ENCODE peak calls at places on chromosomes 1 and 21, in seven cellular contexts. F, B, E, Q, G, H and P are unnamed samples.

GRCh38 chr1:227449051-227449450 is 114.3 kb upstream of the ZNF678 start:
- DNase-seq in F (no peak), B (peak), E (no peak), Q (peak), G (peak), H (peak), P (no peak)

GRCh38 chr1:1335283-1335682 is 4.2 kb downstream of the TAS1R3 start:
- DNase-seq in F (no peak), B (no peak), E (no peak), Q (no peak), G (no peak), H (no peak), P (no peak)

GRCh38 chr1:207034208-207034607 is 1.7 kb upstream of the C1orf116 start:
- DNase-seq in F (no peak), B (no peak), E (no peak), Q (no peak), G (no peak), H (no peak), P (no peak)

GRCh38 chr21:36347962-36348328 is 27.9 kb downstream of the MORC3 start:
- DNase-seq in F (no peak), B (no peak), E (no peak), Q (no peak), G (no peak), H (no peak), P (no peak)

GRCh38 chr1:216422821-216423529 is at the start of gene USH2A:
- DNase-seq in F (no peak), B (peak), E (no peak), Q (peak), G (no peak), H (peak), P (no peak)

GRCh38 chr1:243959998-243960397 is 91.1 kb upstream of the ZBTB18 start:
- DNase-seq in F (no peak), B (no peak), E (no peak), Q (no peak), G (no peak), H (no peak), P (no peak)

GRCh38 chr1:95006681-95007080 is 66.1 kb downstream of the ALG14 start:
- DNase-seq in F (no peak), B (no peak), E (no peak), Q (no peak), G (no peak), H (no peak), P (no peak)

GRCh38 chr1:172112573-172112972 is 271.3 kb downstream of the DNM3 start:
- DNase-seq in F (no peak), B (no peak), E (no peak), Q (no peak), G (no peak), H (no peak), P (no peak)

GRCh38 chr1:205214756-205215155 is 3.3 kb upstream of the DSTYK start:
- DNase-seq in F (no peak), B (no peak), E (no peak), Q (no peak), G (no peak), H (no peak), P (no peak)

GRCh38 chr1:109900489-109900888 is 10.2 kb upstream of the CSF1 start:
- DNase-seq in F (no peak), B (no peak), E (no peak), Q (no peak), G (no peak), H (no peak), P (no peak)

GRCh38 chr1:211490821-211491415 is 1.0 kb downstream of the RD3 start:
- DNase-seq in F (no peak), B (no peak), E (no peak), Q (no peak), G (no peak), H (no peak), P (no peak)

GRCh38 chr1:20266141-20266540 is 24.5 kb upstream of the VWA5B1 start:
- DNase-seq in F (no peak), B (no peak), E (no peak), Q (no peak), G (no peak), H (no peak), P (no peak)

GRCh38 chr1:170168263-170168662 is 22.5 kb downstream of the NTMT2 start:
- DNase-seq in F (no peak), B (no peak), E (no peak), Q (no peak), G (no peak), H (no peak), P (no peak)

GRCh38 chr1:18556364-18556763 is 74.3 kb upstream of the PAX7 start:
- DNase-seq in F (no peak), B (no peak), E (no peak), Q (no peak), G (no peak), H (no peak), P (peak)

GRCh38 chr1:47934243-47934805 is 62.9 kb downstream of the TRABD2B start:
- DNase-seq in F (no peak), B (peak), E (no peak), Q (peak), G (peak), H (no peak), P (no peak)

GRCh38 chr21:45637883-45638282 is 5.6 kb upstream of the PCBP3 start:
- DNase-seq in F (no peak), B (no peak), E (no peak), Q (no peak), G (no peak), H (no peak), P (no peak)

GRCh38 chr1:8239306-8240023 is 78.4 kb upstream of the SLC45A1 start:
- DNase-seq in F (no peak), B (peak), E (peak), Q (peak), G (no peak), H (no peak), P (no peak)

GRCh38 chr1:61125263-61125662 is 42.9 kb downstream of the NFIA start:
- DNase-seq in F (no peak), B (no peak), E (no peak), Q (no peak), G (no peak), H (no peak), P (peak)

GRCh38 chr1:234618726-234619049 is 8.7 kb upstream of the IRF2BP2 start:
- DNase-seq in F (no peak), B (no peak), E (no peak), Q (no peak), G (no peak), H (no peak), P (no peak)

GRCh38 chr1:27246194-27246593 is 11.8 kb downstream of the WDTC1 start:
- DNase-seq in F (no peak), B (no peak), E (no peak), Q (no peak), G (no peak), H (no peak), P (no peak)

GRCh38 chr1:18362150-18362549 is 118.6 kb upstream of the KLHDC7A start:
- DNase-seq in F (no peak), B (no peak), E (no peak), Q (no peak), G (no peak), H (no peak), P (no peak)

GRCh38 chr1:44654621-44655187 is 19.6 kb downstream of the TMEM53 start:
- DNase-seq in F (no peak), B (no peak), E (no peak), Q (no peak), G (no peak), H (no peak), P (no peak)

GRCh38 chr1:87058343-87058649 is 143.9 kb downstream of the HS2ST1 start:
- DNase-seq in F (no peak), B (no peak), E (no peak), Q (no peak), G (no peak), H (no peak), P (no peak)

GRCh38 chr1:226778657-226779058 is 39.6 kb upstream of the ITPKB start:
- DNase-seq in F (no peak), B (no peak), E (no peak), Q (no peak), G (peak), H (no peak), P (no peak)

GRCh38 chr1:211601159-211601558 is 22.2 kb upstream of the SLC30A1 start:
- DNase-seq in F (no peak), B (no peak), E (no peak), Q (no peak), G (no peak), H (no peak), P (no peak)

GRCh38 chr1:166013232-166013631 is 153.6 kb downstream of the FAM78B start:
- DNase-seq in F (no peak), B (no peak), E (no peak), Q (no peak), G (no peak), H (peak), P (no peak)

GRCh38 chr1:166020229-166020628 is 146.6 kb downstream of the FAM78B start:
- DNase-seq in F (no peak), B (no peak), E (no peak), Q (no peak), G (no peak), H (no peak), P (no peak)

GRCh38 chr1:166017395-166017794 is 149.4 kb downstream of the FAM78B start:
- DNase-seq in F (no peak), B (peak), E (no peak), Q (no peak), G (no peak), H (peak), P (no peak)
- TF ChIP-seq CTCF in F (no peak), B (peak), E (no peak), Q (no peak), G (no peak), H (peak), P (no peak)

GRCh38 chr1:231392380-231393131 is 29.5 kb downstream of the EGLN1 start:
- DNase-seq in F (no peak), B (no peak), E (no peak), Q (no peak), G (no peak), H (no peak), P (no peak)
- TF ChIP-seq CTCF in F (no peak), B (no peak), E (no peak), Q (no peak), G (no peak), H (no peak), P (no peak)

DNA sequence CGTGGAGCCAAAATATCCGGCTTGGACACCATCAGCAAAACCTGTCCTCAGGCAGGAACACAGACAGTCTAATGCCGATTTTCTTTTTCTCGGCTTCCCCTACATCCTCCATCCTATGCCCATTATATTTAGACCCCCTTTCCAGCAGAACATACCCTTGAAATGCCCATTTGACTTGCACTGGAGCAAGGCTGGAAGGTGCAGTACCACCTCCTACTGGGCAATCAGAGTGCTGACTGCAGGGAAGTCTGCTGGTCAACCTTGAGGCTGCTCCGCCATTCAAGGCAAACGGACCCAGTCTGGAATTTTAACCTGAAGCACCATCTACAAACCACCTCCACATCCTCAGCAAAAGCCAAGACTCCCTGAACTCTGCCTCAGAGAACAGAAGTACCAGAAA is 79.5 kb downstream of the TIAM1 start:
- DNase-seq in F (no peak), B (no peak), E (no peak), Q (no peak), G (no peak), H (no peak), P (no peak)
- TF ChIP-seq CTCF in F (no peak), B (peak), E (no peak), Q (no peak), G (no peak), H (no peak), P (no peak)

GRCh38 chr1:202656057-202656456 is 54.2 kb downstream of the SYT2 start:
- DNase-seq in F (no peak), B (peak), E (no peak), Q (peak), G (no peak), H (peak), P (no peak)
- TF ChIP-seq CTCF in F (no peak), B (peak), E (no peak), Q (peak), G (no peak), H (peak), P (peak)

DNA sequence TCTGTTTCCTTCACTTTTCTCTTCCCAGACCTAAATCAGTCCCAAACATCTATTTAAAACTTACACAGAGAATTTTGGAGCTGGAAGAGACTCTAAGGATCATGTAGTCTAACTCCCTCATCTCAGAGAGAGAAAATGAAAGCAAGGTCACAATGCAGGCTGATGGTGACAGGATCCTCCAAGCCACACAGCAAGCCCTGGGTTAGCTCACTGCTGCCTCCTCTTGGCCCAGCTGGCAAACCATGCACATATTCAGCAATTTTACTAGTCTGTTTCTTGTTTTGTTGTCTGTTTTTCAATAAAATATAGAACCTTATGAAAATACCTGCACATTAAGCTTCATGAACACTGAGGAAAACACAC is 27.7 kb upstream of the LY9 start:
- DNase-seq in F (peak), B (peak), E (peak), Q (no peak), G (peak), H (peak), P (no peak)
- TF ChIP-seq CTCF in F (peak), B (peak), E (peak), Q (peak), G (peak), H (no peak), P (peak)

DNA sequence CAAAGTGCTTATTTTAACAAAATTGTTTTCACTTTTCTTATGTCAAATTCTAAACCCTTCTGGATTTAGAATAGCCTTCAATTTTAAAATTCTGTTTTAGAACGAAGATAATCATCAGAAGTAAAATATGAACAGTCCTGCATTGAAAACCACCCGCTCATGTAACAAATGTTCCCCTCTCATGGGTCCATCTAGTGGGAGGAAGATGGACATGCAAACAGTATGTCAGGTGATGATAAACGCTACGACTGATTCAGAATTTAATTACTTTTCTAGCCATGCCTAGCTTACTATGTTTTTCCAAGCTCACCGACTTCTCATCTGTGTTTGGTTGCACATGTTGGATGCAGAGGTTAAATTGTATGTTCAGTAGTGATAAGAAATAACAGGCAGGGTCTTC is 23.5 kb downstream of the SOD1 start:
- DNase-seq in F (no peak), B (no peak), E (no peak), Q (no peak), G (no peak), H (no peak), P (no peak)
- TF ChIP-seq CTCF in F (no peak), B (peak), E (no peak), Q (peak), G (no peak), H (no peak), P (no peak)

GRCh38 chr1:184973308-184974085 is 811 bp downstream of the NIBAN1 start:
- DNase-seq in F (peak), B (peak), E (peak), Q (peak), G (peak), H (peak), P (no peak)
- TF ChIP-seq CTCF in F (no peak), B (no peak), E (no peak), Q (no peak), G (no peak), H (no peak), P (peak)

DNA sequence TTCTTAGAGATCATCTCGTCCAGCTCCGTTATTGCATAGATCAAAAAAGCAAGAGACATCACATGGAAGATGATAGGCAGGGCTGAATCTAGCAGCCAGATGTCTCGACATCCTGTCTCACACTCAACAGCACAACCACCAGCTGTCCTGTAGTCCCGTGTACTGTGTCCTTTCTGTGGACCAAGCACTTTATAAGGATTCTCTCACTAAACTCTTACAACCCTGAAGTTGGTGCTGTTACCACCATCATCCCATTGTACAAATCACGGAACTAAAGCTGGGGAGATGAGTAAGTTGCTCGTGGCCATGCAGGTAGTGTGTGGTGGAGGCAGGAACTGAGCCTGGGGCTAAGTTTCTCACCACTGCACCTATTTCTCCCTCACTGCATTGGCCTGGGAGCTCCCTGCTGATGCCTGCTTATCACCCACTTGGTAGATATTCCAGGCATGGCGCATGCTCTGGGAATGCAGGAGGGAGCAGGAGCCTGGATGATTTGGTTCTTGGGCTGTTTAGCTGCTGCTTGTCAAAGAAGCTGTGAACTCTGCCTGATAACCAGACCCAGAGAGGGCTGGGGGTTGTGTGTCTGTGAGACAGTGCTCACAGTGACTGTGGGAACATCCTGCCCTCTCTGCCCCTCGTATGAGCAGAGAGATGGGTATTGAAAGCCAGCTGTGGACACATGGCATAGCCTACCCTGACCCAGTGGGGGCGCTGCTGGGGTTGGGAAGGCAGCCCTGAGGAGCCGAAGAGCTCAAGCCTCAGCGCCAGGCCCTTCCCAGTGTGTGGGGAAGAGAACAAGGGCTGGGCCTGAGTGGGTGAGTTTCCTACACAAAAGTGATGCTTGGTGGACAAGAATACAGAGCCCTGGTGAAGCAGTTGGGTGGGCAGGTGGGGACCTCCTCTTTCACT is 13.6 kb downstream of the PPFIA4 start:
- DNase-seq in F (no peak), B (peak), E (no peak), Q (peak), G (no peak), H (peak), P (no peak)
- TF ChIP-seq CTCF in F (no peak), B (peak), E (no peak), Q (peak), G (no peak), H (peak), P (peak)

GRCh38 chr1:182035097-182035770 is 26.3 kb downstream of the ZNF648 start:
- DNase-seq in F (no peak), B (peak), E (no peak), Q (no peak), G (no peak), H (no peak), P (no peak)

GRCh38 chr1:182029002-182029378 is 32.5 kb downstream of the ZNF648 start:
- DNase-seq in F (no peak), B (no peak), E (no peak), Q (no peak), G (no peak), H (no peak), P (no peak)

GRCh38 chr1:182032251-182032650 is 29.3 kb downstream of the ZNF648 start:
- DNase-seq in F (no peak), B (no peak), E (no peak), Q (no peak), G (no peak), H (no peak), P (no peak)

DNA sequence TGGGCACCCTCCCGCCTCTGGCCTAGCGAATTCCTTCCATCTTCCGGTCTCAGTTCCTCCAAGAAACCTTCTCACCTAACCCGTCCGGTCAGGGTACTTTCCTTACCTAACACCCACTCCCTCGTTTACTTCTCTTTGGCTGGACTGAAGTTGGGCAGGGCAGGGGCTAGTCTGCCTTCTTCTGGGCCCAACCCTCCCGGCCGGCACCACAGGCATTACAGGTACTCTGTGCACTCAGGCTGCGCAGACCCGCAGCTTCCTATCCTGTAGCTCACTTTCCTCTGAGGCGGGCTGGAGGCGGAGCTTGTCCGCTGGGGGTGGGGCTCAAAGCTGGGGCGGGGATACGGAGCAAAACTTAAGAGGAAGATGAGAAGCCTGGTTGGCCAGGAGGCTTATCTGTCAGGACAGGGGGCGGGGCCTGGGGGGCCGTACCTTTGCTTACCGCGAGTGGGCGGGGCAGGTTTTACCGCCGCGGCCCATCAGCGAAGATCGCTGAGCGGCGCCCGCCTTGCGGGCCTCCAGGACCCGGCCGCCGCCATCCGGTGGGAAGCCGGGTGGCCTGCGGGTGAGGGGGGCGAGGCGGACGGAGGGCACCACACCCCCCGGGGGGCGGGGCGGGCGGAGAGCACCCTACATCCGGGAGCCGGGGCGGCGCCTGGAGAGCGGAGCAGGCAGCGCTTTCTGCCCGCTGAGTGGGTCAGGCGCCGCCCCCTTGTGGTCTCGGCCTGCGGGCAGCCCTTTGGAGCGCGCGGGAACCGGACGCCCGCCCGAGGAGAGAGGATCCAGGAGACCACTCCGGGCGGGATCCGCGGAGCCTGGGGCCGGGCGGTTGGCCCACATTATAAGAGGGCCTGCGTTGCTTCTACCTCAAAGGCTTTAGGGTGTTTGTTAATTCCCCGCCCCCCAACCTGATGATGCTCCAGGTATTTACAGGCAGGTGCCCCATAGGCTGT is 31.9 kb downstream of the ZNF648 start:
- DNase-seq in F (peak), B (peak), E (peak), Q (peak), G (peak), H (peak), P (peak)
- TF ChIP-seq CTCF in F (peak), B (peak), E (peak), Q (peak), G (peak), H (peak), P (peak)